ENCODE peak calls at places on chromosomes 11 and 22, in nine cellular contexts. Y is GM23338, J is Peyer's patch, B is thoracic aorta, R is kidney, O is colonic mucosa, A is spleen, L is sigmoid colon, H is coronary artery. E is an unnamed sample.

GRCh38 chr11:76392889-76393288 is 11.8 kb downstream of the GVQW3 start:
- DNase-seq in A (no peak), O (no peak), R (no peak), H (no peak), Y (no peak), J (no peak), B (no peak), L (no peak), E (no peak)

GRCh38 chr11:117872962-117873827 is 3.3 kb downstream of the FXYD6 start:
- DNase-seq in H (peak), A (no peak), L (no peak), J (no peak), O (no peak), Y (no peak), R (no peak), B (no peak), E (no peak)

GRCh38 chr11:29780756-29781155 is 236.1 kb downstream of the KCNA4 start:
- DNase-seq in L (no peak), A (no peak), O (no peak), R (peak), B (no peak), J (no peak), H (no peak), Y (peak), E (no peak)

GRCh38 chr11:15923169-15923568 is 433.2 kb downstream of the SOX6 start:
- DNase-seq in R (no peak), J (no peak), O (no peak), A (no peak), B (no peak), H (no peak), Y (peak), L (no peak), E (no peak)

GRCh38 chr22:17921871-17922821 is 102.2 kb downstream of the MICAL3 start:
- DNase-seq in L (no peak), R (no peak), H (no peak), O (peak), A (no peak), B (no peak), J (no peak), Y (peak), E (no peak)

GRCh38 chr11:119423459-119424254 is 685 bp upstream of the THY1 start:
- DNase-seq in Y (no peak), L (no peak), A (no peak), B (no peak), R (no peak), O (no peak), J (no peak), H (no peak), E (no peak)

GRCh38 chr11:121265586-121265985 is 27.0 kb upstream of the SC5D start:
- DNase-seq in B (no peak), L (no peak), R (no peak), A (no peak), O (no peak), H (no peak), Y (no peak), J (no peak), E (no peak)

GRCh38 chr11:105937738-105938137 is 84.3 kb downstream of the MSANTD4 start:
- DNase-seq in Y (peak), J (no peak), B (no peak), H (no peak), L (no peak), A (no peak), O (no peak), R (no peak), E (no peak)

GRCh38 chr22:22159384-22159783 is 85.2 kb upstream of the VPREB1 start:
- DNase-seq in B (no peak), L (no peak), O (no peak), J (no peak), A (no peak), R (no peak), Y (no peak), H (no peak), E (no peak)

GRCh38 chr11:65861165-65861505 is 902 bp downstream of the MUS81 start:
- DNase-seq in Y (no peak), H (peak), L (peak), J (no peak), O (no peak), B (no peak), A (no peak), R (no peak), E (no peak)

GRCh38 chr11:108496643-108497256 is 1.4 kb downstream of the POGLUT3 start:
- DNase-seq in A (no peak), J (no peak), L (no peak), B (no peak), R (no peak), Y (no peak), O (no peak), H (no peak), E (no peak)

GRCh38 chr11:67356867-67357561 is 3.7 kb upstream of the POLD4 start:
- DNase-seq in L (peak), O (peak), B (no peak), J (peak), R (no peak), A (peak), H (peak), Y (peak), E (peak)

GRCh38 chr22:39967103-39967829 is 7.1 kb downstream of the TMA7B start:
- DNase-seq in J (peak), B (no peak), A (no peak), H (no peak), Y (no peak), L (no peak), R (no peak), O (peak), E (no peak)

GRCh38 chr11:95337972-95338429 is 107.0 kb upstream of the SESN3 start:
- DNase-seq in A (no peak), B (no peak), J (no peak), O (no peak), L (no peak), H (no peak), Y (peak), R (no peak), E (no peak)

GRCh38 chr22:28282346-28282745 is 363.3 kb upstream of the PITPNB start:
- DNase-seq in A (no peak), O (no peak), B (no peak), H (no peak), L (no peak), J (no peak), R (no peak), Y (peak), E (no peak)

GRCh38 chr11:116505466-116506247 is 267.1 kb downstream of the BUD13 start:
- DNase-seq in B (no peak), R (no peak), Y (no peak), H (peak), A (no peak), J (no peak), L (no peak), O (no peak), E (no peak)

GRCh38 chr11:125347261-125347585 is 148.8 kb downstream of the FEZ1 start:
- DNase-seq in R (no peak), A (peak), O (no peak), B (no peak), L (no peak), Y (no peak), H (no peak), J (no peak), E (no peak)

GRCh38 chr11:12180257-12181205 is 70.1 kb downstream of the MICAL2 start:
- DNase-seq in H (peak), A (no peak), L (no peak), O (no peak), J (no peak), R (no peak), B (no peak), Y (no peak), E (no peak)

GRCh38 chr11:67494371-67495233 is 10.6 kb downstream of the PITPNM1 start:
- DNase-seq in B (no peak), L (no peak), Y (peak), A (no peak), R (peak), J (no peak), H (no peak), O (no peak), E (peak)

GRCh38 chr11:105991888-105992287 is 30.2 kb downstream of the MSANTD4 start:
- DNase-seq in J (no peak), L (no peak), B (no peak), R (no peak), Y (no peak), H (no peak), O (no peak), A (no peak), E (no peak)

GRCh38 chr11:106399075-106399500 is 321.6 kb downstream of the AASDHPPT start:
- DNase-seq in A (no peak), L (no peak), B (no peak), H (peak), O (no peak), R (peak), Y (no peak), J (no peak), E (no peak)

GRCh38 chr11:1153951-1154487 is 3.7 kb upstream of the MUC5AC start:
- DNase-seq in B (peak), A (peak), O (peak), L (peak), Y (no peak), R (peak), J (peak), H (peak), E (no peak)

GRCh38 chr11:119206512-119207299 is 567 bp downstream of the CBL start:
- DNase-seq in H (peak), L (peak), Y (peak), O (peak), J (no peak), R (no peak), A (peak), B (peak), E (no peak)

GRCh38 chr22:30940655-30941362 is 27.8 kb downstream of the MORC2 start:
- DNase-seq in R (no peak), J (no peak), B (no peak), Y (no peak), A (no peak), L (no peak), O (no peak), H (no peak), E (no peak)

GRCh38 chr11:65047581-65048422 is 6.8 kb downstream of the SAC3D1 start:
- DNase-seq in J (peak), A (peak), O (peak), Y (peak), R (no peak), H (no peak), B (no peak), L (peak), E (no peak)

GRCh38 chr11:79447039-79447438 is 6.2 kb upstream of the TENM4 start:
- DNase-seq in A (no peak), L (no peak), H (no peak), O (no peak), J (no peak), R (no peak), B (no peak), Y (no peak), E (no peak)

GRCh38 chr11:72932132-72932570 is 117.9 kb downstream of the ATG16L2 start:
- DNase-seq in H (no peak), B (no peak), R (no peak), L (no peak), J (no peak), O (no peak), A (no peak), Y (no peak), E (no peak)

DNA sequence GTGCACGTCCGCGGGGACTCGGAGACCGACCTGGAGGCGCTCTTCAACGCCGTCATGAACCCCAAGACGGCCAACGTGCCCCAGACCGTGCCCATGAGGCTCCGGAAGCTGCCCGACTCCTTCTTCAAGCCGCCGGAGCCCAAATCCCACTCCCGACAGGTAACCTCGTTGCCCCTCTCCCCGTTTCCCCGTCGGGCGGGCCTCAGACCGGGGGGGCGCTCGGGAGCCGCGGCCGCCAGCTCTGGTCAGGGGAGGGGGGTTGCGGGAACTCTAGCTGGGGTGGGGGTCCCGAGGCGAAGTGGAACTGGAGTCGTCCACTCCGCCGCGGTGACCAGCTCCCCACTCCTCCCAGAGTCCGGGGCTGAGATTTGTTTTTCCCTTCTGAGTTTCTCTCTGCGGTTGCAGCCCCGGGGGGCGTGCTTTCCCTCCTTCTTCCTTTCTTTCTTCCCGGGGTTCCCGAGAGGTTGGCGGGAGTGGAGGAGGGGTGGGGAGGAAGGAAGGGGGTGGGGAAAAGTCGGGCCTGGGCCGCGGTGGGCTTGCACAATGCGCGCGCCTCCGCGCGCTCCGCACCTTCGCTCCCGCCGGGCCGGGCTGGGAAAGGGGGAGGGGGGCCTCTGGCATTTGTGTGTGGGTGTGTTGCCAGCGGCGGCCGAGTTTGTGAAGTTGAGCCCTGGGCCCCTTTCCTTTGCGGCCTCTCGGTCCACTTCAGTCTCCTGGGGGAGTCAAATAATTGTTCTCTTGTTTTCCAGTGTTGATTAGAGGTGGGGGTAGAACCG is 952 bp downstream of the YAP1 start:
- DNase-seq in H (peak), J (peak), A (no peak), B (peak), R (peak), L (peak), Y (peak), O (peak), E (no peak)
- TF ChIP-seq CTCF in H (no peak), J (no peak), A (no peak), B (no peak), R (no peak), L (no peak), Y (peak), O (no peak), E (no peak)

GRCh38 chr11:26734706-26735105 is 12.8 kb upstream of the SLC5A12 start:
- DNase-seq in B (no peak), H (no peak), R (no peak), Y (no peak), A (no peak), L (no peak), J (no peak), O (no peak), E (no peak)
- TF ChIP-seq CTCF in B (no peak), H (no peak), R (no peak), Y (no peak), A (no peak), L (no peak), J (no peak), O (no peak), E (no peak)

GRCh38 chr11:74090701-74091100 is 80.1 kb downstream of the C2CD3 start:
- DNase-seq in L (no peak), B (no peak), Y (no peak), H (no peak), A (no peak), O (no peak), R (no peak), J (no peak), E (no peak)
- TF ChIP-seq CTCF in L (no peak), B (no peak), Y (peak), H (no peak), A (peak), O (no peak), R (no peak), J (no peak), E (peak)

GRCh38 chr11:114175706-114176105 is 116.2 kb downstream of the ZBTB16 start:
- DNase-seq in A (no peak), L (no peak), Y (peak), H (no peak), B (no peak), R (no peak), J (peak), O (no peak), E (no peak)

GRCh38 chr11:114174712-114175495 is 115.4 kb downstream of the ZBTB16 start:
- DNase-seq in O (no peak), A (no peak), J (no peak), L (no peak), R (no peak), B (no peak), Y (no peak), H (no peak), E (no peak)

GRCh38 chr11:114172871-114173444 is 113.4 kb downstream of the ZBTB16 start:
- DNase-seq in L (no peak), A (no peak), Y (no peak), B (no peak), H (no peak), O (no peak), J (no peak), R (no peak), E (no peak)

GRCh38 chr11:114172055-114172861 is 112.7 kb downstream of the ZBTB16 start:
- DNase-seq in A (no peak), L (no peak), Y (no peak), B (no peak), O (no peak), H (no peak), R (no peak), J (no peak), E (no peak)

DNA sequence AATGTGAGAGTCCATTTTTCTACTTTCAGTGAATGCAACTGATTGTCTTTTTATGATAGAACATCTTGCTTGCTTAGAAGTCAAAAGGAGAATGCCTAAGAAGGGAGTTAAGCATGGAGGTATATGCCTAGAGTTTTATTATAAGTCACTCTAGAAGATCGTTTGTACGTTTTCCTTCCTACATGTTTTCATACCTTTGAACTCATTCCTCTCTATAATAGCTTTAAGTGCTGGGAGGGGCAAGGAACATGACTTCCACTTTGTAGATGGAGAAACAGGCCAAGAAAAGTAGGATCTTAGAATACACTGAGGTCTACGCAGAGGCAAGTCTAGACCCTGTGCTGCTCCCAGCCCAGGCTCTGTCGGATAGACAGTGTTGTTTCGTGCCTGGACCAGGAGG is 114.3 kb downstream of the ZBTB16 start:
- DNase-seq in L (no peak), O (no peak), Y (no peak), H (no peak), A (no peak), R (no peak), B (no peak), J (peak), E (no peak)
- TF ChIP-seq CTCF in L (no peak), O (no peak), Y (no peak), H (no peak), A (no peak), R (no peak), B (no peak), J (no peak), E (no peak)

GRCh38 chr22:47884775-47885174 is 1122.3 kb downstream of the TBC1D22A start:
- DNase-seq in B (no peak), L (no peak), O (no peak), A (no peak), J (no peak), H (no peak), R (no peak), Y (no peak), E (no peak)
- TF ChIP-seq CTCF in B (no peak), L (no peak), O (no peak), A (no peak), J (no peak), H (no peak), R (no peak), Y (no peak), E (no peak)

GRCh38 chr22:43993072-43993760 is 30.9 kb upstream of the PARVB start:
- DNase-seq in J (peak), A (peak), L (peak), Y (peak), H (no peak), R (no peak), O (peak), B (no peak), E (peak)
- TF ChIP-seq CTCF in J (peak), A (peak), L (peak), Y (peak), H (peak), R (peak), O (peak), B (peak), E (peak)

GRCh38 chr11:70796601-70797000 is 398.3 kb downstream of the CTTN start:
- DNase-seq in Y (peak), L (no peak), R (no peak), H (no peak), O (no peak), A (no peak), J (peak), B (no peak), E (no peak)
- TF ChIP-seq CTCF in Y (peak), L (no peak), R (no peak), H (no peak), O (no peak), A (no peak), J (no peak), B (no peak), E (no peak)

GRCh38 chr22:37538590-37539357 is 19.6 kb upstream of the CARD10 start:
- DNase-seq in A (peak), B (peak), Y (peak), H (peak), J (peak), O (peak), L (peak), R (peak), E (peak)

GRCh38 chr22:37535159-37535558 is 15.9 kb upstream of the CARD10 start:
- DNase-seq in B (no peak), L (no peak), R (peak), A (no peak), Y (no peak), H (no peak), O (no peak), J (no peak), E (no peak)

GRCh38 chr22:37529652-37530345 is 10.6 kb upstream of the CARD10 start:
- DNase-seq in H (no peak), J (no peak), B (no peak), Y (no peak), L (no peak), R (peak), A (no peak), O (peak), E (no peak)

GRCh38 chr22:37534445-37534844 is 15.2 kb upstream of the CARD10 start:
- DNase-seq in O (no peak), J (no peak), Y (no peak), A (no peak), H (no peak), R (no peak), B (no peak), L (no peak), E (no peak)

DNA sequence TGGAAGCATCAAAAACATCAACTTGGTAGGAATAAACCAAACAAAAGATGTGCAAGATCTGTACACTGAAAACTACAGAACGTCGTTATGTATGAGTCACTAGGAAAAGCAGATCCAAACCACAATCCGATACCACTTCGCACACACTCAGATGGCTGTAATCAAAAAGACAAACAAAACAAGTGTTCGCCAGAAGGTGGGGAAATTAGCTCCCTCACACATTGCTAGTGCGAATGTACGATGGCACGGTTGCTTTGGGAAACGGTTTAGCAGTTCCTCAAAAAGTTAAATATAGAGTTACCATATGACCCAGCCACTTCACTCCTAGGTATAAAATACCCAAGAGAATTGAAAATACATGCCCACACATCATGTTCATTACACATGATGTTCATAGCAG is 14.8 kb upstream of the CARD10 start:
- DNase-seq in R (no peak), J (no peak), B (no peak), A (no peak), H (no peak), L (no peak), Y (no peak), O (no peak), E (no peak)
- TF ChIP-seq CTCF in R (no peak), J (no peak), B (no peak), A (no peak), H (no peak), L (no peak), Y (no peak), O (no peak), E (no peak)

GRCh38 chr11:74100231-74100630 is 70.6 kb downstream of the C2CD3 start:
- DNase-seq in A (no peak), J (no peak), B (no peak), H (no peak), Y (no peak), O (no peak), L (no peak), R (no peak), E (no peak)

GRCh38 chr11:74097838-74098237 is 73.0 kb downstream of the C2CD3 start:
- DNase-seq in H (no peak), L (no peak), B (no peak), O (no peak), J (no peak), Y (no peak), A (no peak), R (no peak), E (no peak)

GRCh38 chr11:74091549-74091948 is 79.3 kb downstream of the C2CD3 start:
- DNase-seq in A (no peak), L (no peak), O (no peak), H (no peak), B (no peak), J (no peak), R (no peak), Y (no peak), E (no peak)

GRCh38 chr11:74092425-74092824 is 78.4 kb downstream of the C2CD3 start:
- DNase-seq in J (no peak), O (no peak), R (no peak), Y (no peak), B (no peak), H (no peak), A (no peak), L (no peak), E (no peak)

GRCh38 chr11:74094393-74094792 is 76.4 kb downstream of the C2CD3 start:
- DNase-seq in A (no peak), Y (peak), H (no peak), L (no peak), B (no peak), O (no peak), R (no peak), J (no peak), E (no peak)
- TF ChIP-seq CTCF in A (no peak), Y (peak), H (no peak), L (no peak), B (no peak), O (no peak), R (no peak), J (no peak), E (no peak)

GRCh38 chr22:45852826-45853225 is 124.1 kb downstream of the WNT7B start:
- DNase-seq in A (no peak), J (no peak), L (no peak), Y (no peak), B (no peak), R (no peak), O (no peak), H (no peak), E (no peak)
- TF ChIP-seq CTCF in A (no peak), J (no peak), L (no peak), Y (no peak), B (no peak), R (no peak), O (no peak), H (no peak), E (no peak)

E was measured in D721Med.